ENCODE peak calls at places on chromosomes 11 and 22, in eight cellular contexts. One of them, this sample, is unnamed.

GRCh38 chr11:76980196-76980595 is 54.0 kb upstream of the B3GNT6 start:
- DNase-seq in PC-9: no peak
- DNase-seq in right lobe of liver: no peak
- DNase-seq in GM12865: no peak
- DNase-seq in astrocyte of the spinal cord: no peak
- DNase-seq in pancreas: no peak
- DNase-seq in colonic mucosa: no peak
- DNase-seq in spleen: no peak
- DNase-seq in this sample: no peak

GRCh38 chr11:123702137-123702536 is 39.3 kb downstream of the ZNF202 start:
- DNase-seq in PC-9: no peak
- DNase-seq in right lobe of liver: no peak
- DNase-seq in GM12865: peak
- DNase-seq in astrocyte of the spinal cord: no peak
- DNase-seq in pancreas: no peak
- DNase-seq in colonic mucosa: no peak
- DNase-seq in spleen: no peak
- DNase-seq in this sample: no peak

GRCh38 chr11:75814369-75814685 is 683 bp upstream of the UVRAG start:
- DNase-seq in PC-9: no peak
- DNase-seq in right lobe of liver: no peak
- DNase-seq in GM12865: no peak
- DNase-seq in astrocyte of the spinal cord: no peak
- DNase-seq in pancreas: no peak
- DNase-seq in colonic mucosa: no peak
- DNase-seq in spleen: no peak
- DNase-seq in this sample: no peak

GRCh38 chr22:28246392-28246791 is 327.3 kb upstream of the PITPNB start:
- DNase-seq in PC-9: no peak
- DNase-seq in right lobe of liver: no peak
- DNase-seq in GM12865: no peak
- DNase-seq in astrocyte of the spinal cord: peak
- DNase-seq in pancreas: no peak
- DNase-seq in colonic mucosa: no peak
- DNase-seq in spleen: no peak
- DNase-seq in this sample: peak

GRCh38 chr22:18028817-18029527 is 4.6 kb upstream of the MICAL3 start:
- DNase-seq in PC-9: no peak
- DNase-seq in right lobe of liver: no peak
- DNase-seq in GM12865: peak
- DNase-seq in astrocyte of the spinal cord: no peak
- DNase-seq in pancreas: no peak
- DNase-seq in colonic mucosa: no peak
- DNase-seq in spleen: peak
- DNase-seq in this sample: no peak

GRCh38 chr11:70587095-70587389 is 188.7 kb downstream of the CTTN start:
- DNase-seq in PC-9: peak
- DNase-seq in right lobe of liver: no peak
- DNase-seq in GM12865: no peak
- DNase-seq in astrocyte of the spinal cord: no peak
- DNase-seq in pancreas: no peak
- DNase-seq in colonic mucosa: no peak
- DNase-seq in spleen: peak
- DNase-seq in this sample: no peak

GRCh38 chr11:13776134-13776815 is 107.8 kb downstream of the FAR1 start:
- DNase-seq in PC-9: no peak
- DNase-seq in right lobe of liver: no peak
- DNase-seq in GM12865: peak
- DNase-seq in astrocyte of the spinal cord: no peak
- DNase-seq in pancreas: no peak
- DNase-seq in colonic mucosa: no peak
- DNase-seq in spleen: no peak
- DNase-seq in this sample: no peak

GRCh38 chr11:6237903-6238302 is 986 bp upstream of the CNGA4 start:
- DNase-seq in PC-9: no peak
- DNase-seq in right lobe of liver: no peak
- DNase-seq in GM12865: no peak
- DNase-seq in astrocyte of the spinal cord: no peak
- DNase-seq in pancreas: no peak
- DNase-seq in colonic mucosa: no peak
- DNase-seq in spleen: no peak
- DNase-seq in this sample: no peak

GRCh38 chr11:926341-926916 is 759 bp downstream of the AP2A2 start:
- DNase-seq in PC-9: no peak
- DNase-seq in right lobe of liver: no peak
- DNase-seq in GM12865: no peak
- DNase-seq in astrocyte of the spinal cord: peak
- DNase-seq in pancreas: peak
- DNase-seq in colonic mucosa: peak
- DNase-seq in spleen: no peak
- DNase-seq in this sample: peak

GRCh38 chr11:1402355-1402754 is 12.6 kb downstream of the BRSK2 start:
- DNase-seq in PC-9: no peak
- DNase-seq in right lobe of liver: no peak
- DNase-seq in GM12865: no peak
- DNase-seq in astrocyte of the spinal cord: no peak
- DNase-seq in pancreas: peak
- DNase-seq in colonic mucosa: no peak
- DNase-seq in spleen: no peak
- DNase-seq in this sample: no peak

GRCh38 chr11:20671856-20672546 is 2.6 kb downstream of the NELL1 start:
- DNase-seq in PC-9: no peak
- DNase-seq in right lobe of liver: no peak
- DNase-seq in GM12865: no peak
- DNase-seq in astrocyte of the spinal cord: peak
- DNase-seq in pancreas: no peak
- DNase-seq in colonic mucosa: no peak
- DNase-seq in spleen: no peak
- DNase-seq in this sample: no peak

GRCh38 chr11:109933126-109933525 is 160.1 kb upstream of the ZC3H12C start:
- DNase-seq in PC-9: peak
- DNase-seq in right lobe of liver: no peak
- DNase-seq in GM12865: no peak
- DNase-seq in astrocyte of the spinal cord: peak
- DNase-seq in pancreas: no peak
- DNase-seq in colonic mucosa: no peak
- DNase-seq in spleen: no peak
- DNase-seq in this sample: no peak

GRCh38 chr11:125312812-125313211 is 148.3 kb downstream of the PKNOX2 start:
- DNase-seq in PC-9: no peak
- DNase-seq in right lobe of liver: no peak
- DNase-seq in GM12865: no peak
- DNase-seq in astrocyte of the spinal cord: no peak
- DNase-seq in pancreas: no peak
- DNase-seq in colonic mucosa: no peak
- DNase-seq in spleen: no peak
- DNase-seq in this sample: no peak

GRCh38 chr11:2902784-2903671 is 17.5 kb upstream of the CDKN1C start:
- DNase-seq in PC-9: no peak
- DNase-seq in right lobe of liver: peak
- DNase-seq in GM12865: no peak
- DNase-seq in astrocyte of the spinal cord: no peak
- DNase-seq in pancreas: no peak
- DNase-seq in colonic mucosa: peak
- DNase-seq in spleen: peak
- DNase-seq in this sample: no peak

GRCh38 chr11:76939219-76939631 is 78.5 kb downstream of the ACER3 start:
- DNase-seq in PC-9: peak
- DNase-seq in right lobe of liver: no peak
- DNase-seq in GM12865: no peak
- DNase-seq in astrocyte of the spinal cord: no peak
- DNase-seq in pancreas: no peak
- DNase-seq in colonic mucosa: no peak
- DNase-seq in spleen: no peak
- DNase-seq in this sample: no peak

GRCh38 chr22:24887260-24887659 is 59.2 kb downstream of the LHFPL7 start:
- DNase-seq in PC-9: no peak
- DNase-seq in right lobe of liver: no peak
- DNase-seq in GM12865: no peak
- DNase-seq in astrocyte of the spinal cord: no peak
- DNase-seq in pancreas: no peak
- DNase-seq in colonic mucosa: no peak
- DNase-seq in spleen: no peak
- DNase-seq in this sample: no peak

GRCh38 chr11:1877211-1878133 is 14.2 kb downstream of the PRR33 start:
- DNase-seq in PC-9: no peak
- DNase-seq in right lobe of liver: peak
- DNase-seq in GM12865: no peak
- DNase-seq in astrocyte of the spinal cord: peak
- DNase-seq in pancreas: peak
- DNase-seq in colonic mucosa: peak
- DNase-seq in spleen: peak
- DNase-seq in this sample: no peak

GRCh38 chr22:48089601-48090331 is 1327.3 kb downstream of the TBC1D22A start:
- DNase-seq in PC-9: no peak
- DNase-seq in right lobe of liver: peak
- DNase-seq in GM12865: no peak
- DNase-seq in astrocyte of the spinal cord: no peak
- DNase-seq in pancreas: no peak
- DNase-seq in colonic mucosa: peak
- DNase-seq in spleen: peak
- DNase-seq in this sample: no peak

GRCh38 chr11:47527186-47527585 is 25.7 kb downstream of the CELF1 start:
- DNase-seq in PC-9: no peak
- DNase-seq in right lobe of liver: no peak
- DNase-seq in GM12865: no peak
- DNase-seq in astrocyte of the spinal cord: no peak
- DNase-seq in pancreas: no peak
- DNase-seq in colonic mucosa: no peak
- DNase-seq in spleen: no peak
- DNase-seq in this sample: no peak

GRCh38 chr11:65642014-65642671 is 4.2 kb downstream of the SIPA1 start:
- DNase-seq in PC-9: peak
- DNase-seq in right lobe of liver: no peak
- DNase-seq in GM12865: no peak
- DNase-seq in astrocyte of the spinal cord: no peak
- DNase-seq in pancreas: peak
- DNase-seq in colonic mucosa: no peak
- DNase-seq in spleen: peak
- DNase-seq in this sample: no peak

GRCh38 chr22:26681395-26681821 is 24.0 kb downstream of the MIAT start:
- DNase-seq in PC-9: no peak
- DNase-seq in right lobe of liver: no peak
- DNase-seq in GM12865: no peak
- DNase-seq in astrocyte of the spinal cord: peak
- DNase-seq in pancreas: no peak
- DNase-seq in colonic mucosa: no peak
- DNase-seq in spleen: peak
- DNase-seq in this sample: no peak

GRCh38 chr22:31091106-31091975 is 10.2 kb downstream of the SMTN start:
- DNase-seq in PC-9: no peak
- DNase-seq in right lobe of liver: no peak
- DNase-seq in GM12865: no peak
- DNase-seq in astrocyte of the spinal cord: no peak
- DNase-seq in pancreas: peak
- DNase-seq in colonic mucosa: no peak
- DNase-seq in spleen: no peak
- DNase-seq in this sample: no peak
- H3K4me3 ChIP-seq in PC-9: no peak
- H3K4me3 ChIP-seq in right lobe of liver: no peak
- H3K4me3 ChIP-seq in GM12865: no peak
- H3K4me3 ChIP-seq in astrocyte of the spinal cord: no peak
- H3K4me3 ChIP-seq in pancreas: no peak
- H3K4me3 ChIP-seq in colonic mucosa: no peak
- H3K4me3 ChIP-seq in spleen: no peak
- H3K4me3 ChIP-seq in this sample: no peak

DNA sequence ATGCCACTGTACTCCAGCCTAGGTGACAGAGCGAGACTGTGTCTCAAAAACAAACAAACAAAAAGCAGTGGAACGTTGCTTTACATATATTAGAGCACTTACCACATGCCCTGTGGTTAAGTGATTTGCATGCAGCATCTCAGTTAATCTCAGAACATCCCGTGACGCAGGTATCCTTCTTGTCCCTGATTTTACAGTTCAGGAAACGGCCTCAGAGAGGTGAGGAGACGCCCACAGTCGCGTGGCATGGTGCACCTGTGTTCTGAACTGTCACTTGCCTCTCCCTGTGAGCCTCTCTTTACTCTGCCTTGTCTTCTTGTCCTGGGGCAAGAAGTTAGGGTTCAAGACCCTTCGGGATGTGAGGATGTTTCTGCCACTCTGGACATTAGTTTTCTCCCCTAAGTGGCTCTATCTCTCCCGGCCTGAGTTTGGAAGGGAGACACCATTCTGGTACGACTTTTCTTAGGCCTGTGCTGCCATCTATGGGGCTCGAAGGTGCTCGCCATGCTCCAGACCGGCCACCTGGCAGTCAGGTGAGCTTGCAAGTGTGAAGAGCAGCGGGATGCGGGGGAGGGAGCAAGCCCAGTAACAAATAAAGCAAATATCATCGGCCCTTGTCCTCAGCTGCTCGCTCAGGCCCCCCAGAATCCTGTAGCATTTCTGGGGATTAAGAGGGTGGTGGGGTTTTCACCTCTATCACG is 25.6 kb downstream of the YWHAH start:
- DNase-seq in PC-9: peak
- DNase-seq in right lobe of liver: peak
- DNase-seq in GM12865: peak
- DNase-seq in astrocyte of the spinal cord: peak
- DNase-seq in pancreas: peak
- DNase-seq in colonic mucosa: peak
- DNase-seq in spleen: peak
- DNase-seq in this sample: no peak
- TF ChIP-seq CTCF in PC-9: peak
- TF ChIP-seq CTCF in right lobe of liver: peak
- TF ChIP-seq CTCF in GM12865: peak
- TF ChIP-seq CTCF in astrocyte of the spinal cord: peak
- TF ChIP-seq CTCF in pancreas: no peak
- TF ChIP-seq CTCF in colonic mucosa: no peak
- TF ChIP-seq CTCF in spleen: peak
- TF ChIP-seq CTCF in this sample: peak

GRCh38 chr11:83023410-83023809 is 48.3 kb downstream of the RAB30 start:
- DNase-seq in PC-9: no peak
- DNase-seq in right lobe of liver: no peak
- DNase-seq in GM12865: no peak
- DNase-seq in astrocyte of the spinal cord: no peak
- DNase-seq in pancreas: no peak
- DNase-seq in colonic mucosa: no peak
- DNase-seq in spleen: no peak
- DNase-seq in this sample: no peak
- H3K4me3 ChIP-seq in PC-9: no peak
- H3K4me3 ChIP-seq in right lobe of liver: no peak
- H3K4me3 ChIP-seq in GM12865: no peak
- H3K4me3 ChIP-seq in astrocyte of the spinal cord: no peak
- H3K4me3 ChIP-seq in pancreas: no peak
- H3K4me3 ChIP-seq in colonic mucosa: no peak
- H3K4me3 ChIP-seq in spleen: no peak
- H3K4me3 ChIP-seq in this sample: no peak

DNA sequence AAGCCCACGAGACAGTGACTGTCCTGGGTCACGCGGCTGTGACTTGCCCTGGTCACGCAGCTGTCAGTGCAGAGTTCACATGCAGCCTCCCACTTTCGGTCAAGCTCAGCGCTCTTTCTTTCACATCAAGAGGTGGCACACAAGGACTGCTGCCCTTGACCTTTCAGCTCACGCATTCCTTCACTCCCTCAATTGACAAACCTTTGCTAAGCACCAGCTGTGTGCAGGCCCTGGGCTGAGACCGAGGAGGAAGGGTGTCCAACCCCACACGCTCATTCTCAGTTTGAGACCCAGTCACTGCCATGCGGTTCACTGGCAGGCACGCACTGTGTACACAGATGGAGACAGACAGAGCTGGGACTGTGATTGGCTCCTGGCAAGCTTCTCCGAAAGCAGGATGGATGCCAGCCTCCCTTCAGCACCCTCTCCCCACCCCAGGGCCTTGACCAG is 70.3 kb downstream of the SCUBE1 start:
- DNase-seq in PC-9: no peak
- DNase-seq in right lobe of liver: peak
- DNase-seq in GM12865: peak
- DNase-seq in astrocyte of the spinal cord: no peak
- DNase-seq in pancreas: no peak
- DNase-seq in colonic mucosa: no peak
- DNase-seq in spleen: no peak
- DNase-seq in this sample: no peak
- TF ChIP-seq CTCF in PC-9: no peak
- TF ChIP-seq CTCF in right lobe of liver: no peak
- TF ChIP-seq CTCF in GM12865: no peak
- TF ChIP-seq CTCF in astrocyte of the spinal cord: no peak
- TF ChIP-seq CTCF in pancreas: no peak
- TF ChIP-seq CTCF in colonic mucosa: no peak
- TF ChIP-seq CTCF in spleen: no peak
- TF ChIP-seq CTCF in this sample: no peak